ENCODE peak calls at places on chromosomes 5 and 9, in seven cellular contexts. One of them, this sample, is unnamed.

GRCh38 chr5:164370841-164371240 is 865.4 kb downstream of the MAT2B start:
- DNase-seq in GM12878: no peak
- DNase-seq in HepG2: no peak
- DNase-seq in SK-N-SH: no peak
- DNase-seq in HCT116: no peak
- DNase-seq in H1: no peak
- DNase-seq in K562: no peak
- DNase-seq in this sample: no peak

GRCh38 chr5:113292535-113292934 is 142.3 kb downstream of the TSSK1B start:
- DNase-seq in GM12878: no peak
- DNase-seq in HepG2: no peak
- DNase-seq in SK-N-SH: no peak
- DNase-seq in HCT116: no peak
- DNase-seq in H1: no peak
- DNase-seq in K562: no peak
- DNase-seq in this sample: no peak

GRCh38 chr5:56588636-56589485 is 226.5 kb upstream of the MAP3K1 start:
- DNase-seq in GM12878: peak
- DNase-seq in HepG2: no peak
- DNase-seq in SK-N-SH: no peak
- DNase-seq in HCT116: no peak
- DNase-seq in H1: no peak
- DNase-seq in K562: no peak
- DNase-seq in this sample: no peak

GRCh38 chr5:151234476-151235238 is 10.8 kb upstream of the CCDC69 start:
- DNase-seq in GM12878: no peak
- DNase-seq in HepG2: peak
- DNase-seq in SK-N-SH: no peak
- DNase-seq in HCT116: no peak
- DNase-seq in H1: no peak
- DNase-seq in K562: no peak
- DNase-seq in this sample: peak

GRCh38 chr5:149227168-149227826 is 44.4 kb upstream of the AFAP1L1 start:
- DNase-seq in GM12878: no peak
- DNase-seq in HepG2: peak
- DNase-seq in SK-N-SH: no peak
- DNase-seq in HCT116: peak
- DNase-seq in H1: no peak
- DNase-seq in K562: no peak
- DNase-seq in this sample: no peak

GRCh38 chr9:2216591-2216990 is 201.4 kb downstream of the SMARCA2 start:
- DNase-seq in GM12878: no peak
- DNase-seq in HepG2: no peak
- DNase-seq in SK-N-SH: no peak
- DNase-seq in HCT116: no peak
- DNase-seq in H1: no peak
- DNase-seq in K562: no peak
- DNase-seq in this sample: no peak

GRCh38 chr9:95511952-95512750 is 4.6 kb downstream of the PTCH1 start:
- DNase-seq in GM12878: no peak
- DNase-seq in HepG2: no peak
- DNase-seq in SK-N-SH: peak
- DNase-seq in HCT116: no peak
- DNase-seq in H1: peak
- DNase-seq in K562: no peak
- DNase-seq in this sample: no peak

GRCh38 chr5:180390441-180391190 is 37.5 kb upstream of the GFPT2 start:
- DNase-seq in GM12878: no peak
- DNase-seq in HepG2: no peak
- DNase-seq in SK-N-SH: peak
- DNase-seq in HCT116: no peak
- DNase-seq in H1: no peak
- DNase-seq in K562: peak
- DNase-seq in this sample: peak

GRCh38 chr9:112332272-112332671 is 1.1 kb downstream of the PTBP3 start:
- DNase-seq in GM12878: no peak
- DNase-seq in HepG2: no peak
- DNase-seq in SK-N-SH: no peak
- DNase-seq in HCT116: no peak
- DNase-seq in H1: no peak
- DNase-seq in K562: no peak
- DNase-seq in this sample: no peak

GRCh38 chr9:21779397-21779796 is 23.0 kb upstream of the MTAP start:
- DNase-seq in GM12878: no peak
- DNase-seq in HepG2: no peak
- DNase-seq in SK-N-SH: no peak
- DNase-seq in HCT116: no peak
- DNase-seq in H1: no peak
- DNase-seq in K562: no peak
- DNase-seq in this sample: no peak

GRCh38 chr5:134835623-134836022 is 10.1 kb upstream of the C5orf24 start:
- DNase-seq in GM12878: no peak
- DNase-seq in HepG2: no peak
- DNase-seq in SK-N-SH: no peak
- DNase-seq in HCT116: no peak
- DNase-seq in H1: no peak
- DNase-seq in K562: no peak
- DNase-seq in this sample: no peak

GRCh38 chr5:61301820-61302563 is 30.1 kb upstream of the ZSWIM6 start:
- DNase-seq in GM12878: no peak
- DNase-seq in HepG2: peak
- DNase-seq in SK-N-SH: no peak
- DNase-seq in HCT116: peak
- DNase-seq in H1: no peak
- DNase-seq in K562: no peak
- DNase-seq in this sample: peak

GRCh38 chr9:10366171-10366779 is 246.5 kb downstream of the PTPRD start:
- DNase-seq in GM12878: peak
- DNase-seq in HepG2: peak
- DNase-seq in SK-N-SH: peak
- DNase-seq in HCT116: peak
- DNase-seq in H1: no peak
- DNase-seq in K562: no peak
- DNase-seq in this sample: peak

GRCh38 chr5:3303777-3304176 is 291.9 kb upstream of the IRX1 start:
- DNase-seq in GM12878: no peak
- DNase-seq in HepG2: no peak
- DNase-seq in SK-N-SH: no peak
- DNase-seq in HCT116: no peak
- DNase-seq in H1: no peak
- DNase-seq in K562: no peak
- DNase-seq in this sample: no peak

GRCh38 chr5:143110591-143110990 is 292.9 kb downstream of the NR3C1 start:
- DNase-seq in GM12878: no peak
- DNase-seq in HepG2: no peak
- DNase-seq in SK-N-SH: no peak
- DNase-seq in HCT116: no peak
- DNase-seq in H1: no peak
- DNase-seq in K562: no peak
- DNase-seq in this sample: no peak

GRCh38 chr5:150101019-150101418 is 14.7 kb upstream of the CSF1R start:
- DNase-seq in GM12878: no peak
- DNase-seq in HepG2: no peak
- DNase-seq in SK-N-SH: no peak
- DNase-seq in HCT116: no peak
- DNase-seq in H1: no peak
- DNase-seq in K562: no peak
- DNase-seq in this sample: no peak

DNA sequence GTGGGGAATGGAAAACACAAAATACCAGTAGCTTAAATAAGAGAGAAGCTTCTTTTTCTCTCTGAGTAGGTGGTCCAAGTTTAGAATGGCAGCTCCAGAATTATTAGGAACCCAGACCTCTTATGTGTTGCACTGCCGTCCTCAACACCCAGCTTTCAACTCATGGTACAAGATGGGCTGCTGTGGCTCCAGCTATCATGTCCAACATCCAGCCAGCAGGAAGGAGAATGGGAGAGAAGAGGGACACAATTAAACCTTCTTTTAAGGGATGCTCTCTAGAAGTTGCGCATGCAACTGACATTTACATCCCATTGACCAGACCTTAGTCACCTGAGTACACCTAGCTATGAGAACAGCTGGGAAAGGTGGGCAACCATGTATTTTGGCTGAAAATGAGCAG is 76.3 kb downstream of the SLC28A3 start:
- DNase-seq in GM12878: no peak
- DNase-seq in HepG2: no peak
- DNase-seq in SK-N-SH: no peak
- DNase-seq in HCT116: no peak
- DNase-seq in H1: no peak
- DNase-seq in K562: no peak
- DNase-seq in this sample: no peak
- TF ChIP-seq JUND in GM12878: no peak
- TF ChIP-seq JUND in HepG2: no peak
- TF ChIP-seq JUND in SK-N-SH: no peak
- TF ChIP-seq JUND in HCT116: no peak
- TF ChIP-seq JUND in H1: no peak
- TF ChIP-seq JUND in K562: no peak
- TF ChIP-seq JUND in this sample: no peak

GRCh38 chr5:133314086-133314485 is 262.3 kb downstream of the HSPA4 start:
- DNase-seq in GM12878: no peak
- DNase-seq in HepG2: no peak
- DNase-seq in SK-N-SH: no peak
- DNase-seq in HCT116: no peak
- DNase-seq in H1: no peak
- DNase-seq in K562: no peak
- DNase-seq in this sample: no peak

GRCh38 chr5:133319244-133319643 is 267.4 kb downstream of the HSPA4 start:
- DNase-seq in GM12878: no peak
- DNase-seq in HepG2: no peak
- DNase-seq in SK-N-SH: no peak
- DNase-seq in HCT116: no peak
- DNase-seq in H1: no peak
- DNase-seq in K562: no peak
- DNase-seq in this sample: no peak

GRCh38 chr5:133319905-133320520 is 268.2 kb downstream of the HSPA4 start:
- DNase-seq in GM12878: no peak
- DNase-seq in HepG2: no peak
- DNase-seq in SK-N-SH: no peak
- DNase-seq in HCT116: peak
- DNase-seq in H1: no peak
- DNase-seq in K562: no peak
- DNase-seq in this sample: peak

GRCh38 chr5:133317558-133317957 is 265.7 kb downstream of the HSPA4 start:
- DNase-seq in GM12878: no peak
- DNase-seq in HepG2: no peak
- DNase-seq in SK-N-SH: no peak
- DNase-seq in HCT116: no peak
- DNase-seq in H1: no peak
- DNase-seq in K562: peak
- DNase-seq in this sample: no peak

GRCh38 chr5:133316346-133317343 is 264.8 kb downstream of the HSPA4 start:
- DNase-seq in GM12878: no peak
- DNase-seq in HepG2: peak
- DNase-seq in SK-N-SH: no peak
- DNase-seq in HCT116: peak
- DNase-seq in H1: peak
- DNase-seq in K562: peak
- DNase-seq in this sample: peak
- TF ChIP-seq JUND in GM12878: no peak
- TF ChIP-seq JUND in HepG2: no peak
- TF ChIP-seq JUND in SK-N-SH: no peak
- TF ChIP-seq JUND in HCT116: no peak
- TF ChIP-seq JUND in H1: no peak
- TF ChIP-seq JUND in K562: no peak
- TF ChIP-seq JUND in this sample: no peak

DNA sequence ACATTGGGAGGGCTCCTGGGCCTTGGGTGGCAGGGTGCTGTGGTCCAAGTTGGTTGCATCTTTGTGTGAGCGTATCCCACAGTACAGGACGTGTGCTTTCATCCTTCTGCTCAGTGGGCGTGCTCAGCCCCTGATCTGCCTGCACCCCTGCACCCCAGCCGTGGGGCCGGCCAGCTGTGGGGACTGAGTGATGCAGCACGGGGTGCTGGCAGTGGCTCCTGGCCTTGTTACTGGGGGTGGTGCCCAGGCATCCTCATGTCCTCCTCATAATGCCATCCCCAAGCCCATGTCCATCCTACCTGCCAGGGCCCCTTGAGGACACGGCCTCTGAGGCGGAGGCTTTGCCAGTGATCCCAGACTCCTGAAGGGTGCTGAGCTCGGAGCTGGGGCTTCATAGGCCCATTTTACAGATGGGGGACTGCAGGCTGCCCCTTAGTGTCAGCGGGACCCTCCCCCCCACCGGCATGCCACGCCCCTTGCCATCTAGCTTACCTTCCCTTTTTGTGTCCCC is 100.7 kb downstream of the PHF2 start:
- DNase-seq in GM12878: no peak
- DNase-seq in HepG2: no peak
- DNase-seq in SK-N-SH: peak
- DNase-seq in HCT116: no peak
- DNase-seq in H1: no peak
- DNase-seq in K562: no peak
- DNase-seq in this sample: no peak
- TF ChIP-seq JUND in GM12878: no peak
- TF ChIP-seq JUND in HepG2: no peak
- TF ChIP-seq JUND in SK-N-SH: no peak
- TF ChIP-seq JUND in HCT116: no peak
- TF ChIP-seq JUND in H1: no peak
- TF ChIP-seq JUND in K562: no peak
- TF ChIP-seq JUND in this sample: no peak

DNA sequence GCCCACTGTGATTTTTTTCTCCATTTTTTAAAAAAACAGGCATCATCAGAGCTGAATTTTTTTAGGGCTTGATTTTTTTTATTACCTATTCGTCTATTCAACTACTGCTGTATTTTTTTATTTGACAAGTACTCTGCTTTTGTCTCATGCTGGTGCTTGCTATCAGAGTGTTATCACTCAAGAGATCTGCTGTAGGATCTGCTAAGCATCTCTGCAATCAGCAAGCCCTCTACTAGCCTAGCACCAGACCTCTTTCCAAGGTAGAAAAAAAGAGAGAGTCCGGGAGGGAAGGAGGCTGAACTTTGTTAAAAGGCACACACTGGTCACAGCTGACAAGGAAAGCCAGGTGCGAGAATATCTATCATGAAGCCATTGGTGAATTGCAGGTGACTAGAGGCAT is 413.8 kb upstream of the CCNH start:
- DNase-seq in GM12878: no peak
- DNase-seq in HepG2: no peak
- DNase-seq in SK-N-SH: no peak
- DNase-seq in HCT116: no peak
- DNase-seq in H1: no peak
- DNase-seq in K562: no peak
- DNase-seq in this sample: no peak
- TF ChIP-seq JUND in GM12878: no peak
- TF ChIP-seq JUND in HepG2: no peak
- TF ChIP-seq JUND in SK-N-SH: no peak
- TF ChIP-seq JUND in HCT116: no peak
- TF ChIP-seq JUND in H1: no peak
- TF ChIP-seq JUND in K562: no peak
- TF ChIP-seq JUND in this sample: no peak

This sample was measured in T47D.